ENCODE peak calls at places on chromosomes 7 and 10, in seven cellular contexts. P is activated CD4-positive, alpha-beta T cell treated with anti-CD3 and anti-CD28 coated beads, Interleukin-2, amount 50 U/mL, for 4 hours; I is cardiac muscle cell; H is posterior vena cava; X is activated effector memory CD4-positive, alpha-beta T cell treated with Interleukin-2 at 50 U/mL for 16 hours; K is H4; F is neural crest cell. U is an unnamed sample.

GRCh38 chr7:108358553-108358952 is 97.7 kb downstream of the NRCAM start:
- DNase-seq in P (no peak), I (no peak), H (no peak), X (no peak), K (peak; percentile 53), F (no peak), U (peak; percentile 75)

GRCh38 chr10:18158698-18159342 is 18.6 kb downstream of the CACNB2 start:
- DNase-seq in P (no peak), I (no peak), H (no peak), X (no peak), K (no peak), F (no peak), U (no peak)

GRCh38 chr7:53350241-53350640 is 314.8 kb downstream of the POM121L12 start:
- DNase-seq in P (no peak), I (peak; percentile 67), H (peak; percentile 62), X (no peak), K (peak; percentile 49), F (peak; percentile 64), U (peak; percentile 20)

GRCh38 chr10:30529373-30529998 is 95.5 kb downstream of the MAP3K8 start:
- DNase-seq in P (peak; percentile 67), I (no peak), H (peak; percentile 94), X (peak; percentile 71), K (no peak), F (no peak), U (no peak)

GRCh38 chr7:68434857-68435256 is 1163.4 kb upstream of the AUTS2 start:
- DNase-seq in P (no peak), I (peak; percentile 57), H (no peak), X (no peak), K (peak; percentile 62), F (no peak), U (no peak)

GRCh38 chr10:59971915-59972314 is 65.6 kb upstream of the CCDC6 start:
- DNase-seq in P (no peak), I (peak; percentile 9), H (no peak), X (no peak), K (peak; percentile 67), F (no peak), U (peak; percentile 10)

GRCh38 chr7:102169651-102170416 is 116.8 kb upstream of the SH2B2 start:
- DNase-seq in P (no peak), I (no peak), H (no peak), X (no peak), K (no peak), F (no peak), U (no peak)

GRCh38 chr7:133301444-133301843 is 48.6 kb downstream of the EXOC4 start:
- DNase-seq in P (no peak), I (no peak), H (no peak), X (no peak), K (no peak), F (no peak), U (no peak)

GRCh38 chr7:98459529-98459928 is 58.6 kb upstream of the BAIAP2L1 start:
- DNase-seq in P (no peak), I (no peak), H (no peak), X (no peak), K (no peak), F (no peak), U (no peak)

GRCh38 chr10:101782811-101783735 is at the start of gene NPM3:
- DNase-seq in P (peak; percentile 78), I (peak; percentile 92), H (peak; percentile 95), X (peak; percentile 72), K (peak; percentile 74), F (peak; percentile 80), U (peak; percentile 60)

GRCh38 chr7:29906200-29907022 is 83.2 kb downstream of the SCRN1 start:
- DNase-seq in P (no peak), I (no peak), H (no peak), X (no peak), K (no peak), F (no peak), U (no peak)

GRCh38 chr7:25619963-25620799 is 391.9 kb upstream of the NPVF start:
- DNase-seq in P (no peak), I (no peak), H (no peak), X (no peak), K (no peak), F (no peak), U (no peak)

GRCh38 chr7:134446923-134447322 is 12.0 kb downstream of the AKR1B1 start:
- DNase-seq in P (no peak), I (no peak), H (no peak), X (no peak), K (no peak), F (no peak), U (no peak)

GRCh38 chr7:14483663-14484062 is 418.9 kb downstream of the DGKB start:
- DNase-seq in P (no peak), I (no peak), H (no peak), X (no peak), K (no peak), F (no peak), U (no peak)

GRCh38 chr7:5528071-5528814 is 104.6 kb upstream of the TNRC18 start:
- DNase-seq in P (no peak), I (peak; percentile 60), H (peak; percentile 88), X (peak; percentile 35), K (peak; percentile 64), F (no peak), U (no peak)

GRCh38 chr7:148919859-148920258 is 35.8 kb upstream of the EZH2 start:
- DNase-seq in P (no peak), I (no peak), H (no peak), X (no peak), K (no peak), F (no peak), U (no peak)

GRCh38 chr10:123527122-123527521 is 139.0 kb upstream of the GPR26 start:
- DNase-seq in P (no peak), I (no peak), H (no peak), X (no peak), K (no peak), F (no peak), U (no peak)

U was measured in bronchial epithelial cell.